ENCODE peak calls at places on chromosomes 2 and 18, in eight cellular contexts. Z is CD8-positive, alpha-beta T cell; P is WERI-Rb-1; C is Peyer's patch; M is tibial nerve; A is endothelial cell; S is B cell; D is type B pancreatic cell. R is an unnamed sample.

GRCh38 chr2:58039170-58039611 is 7.4 kb upstream of the VRK2 start:
- DNase-seq in Z (no peak), P (no peak), C (no peak), M (no peak), A (no peak), S (peak), D (no peak), R (peak)

GRCh38 chr18:3688682-3689081 is 238.7 kb downstream of the TGIF1 start:
- DNase-seq in Z (no peak), P (no peak), C (no peak), M (no peak), A (no peak), S (no peak), D (no peak), R (peak)

GRCh38 chr2:240465765-240466578 is 30.5 kb downstream of the GPC1 start:
- DNase-seq in Z (peak), P (no peak), C (peak), M (peak), A (peak), S (peak), D (peak), R (no peak)

GRCh38 chr18:58863539-58864145 is 1.0 kb upstream of the ZNF532 start:
- DNase-seq in Z (peak), P (peak), C (peak), M (no peak), A (peak), S (peak), D (peak), R (peak)

GRCh38 chr2:53575606-53576360 is 191.8 kb upstream of the CHAC2 start:
- DNase-seq in Z (no peak), P (peak), C (no peak), M (no peak), A (no peak), S (no peak), D (no peak), R (no peak)

GRCh38 chr2:158935617-158936016 is 32.8 kb upstream of the TANC1 start:
- DNase-seq in Z (no peak), P (no peak), C (no peak), M (no peak), A (no peak), S (no peak), D (no peak), R (no peak)

GRCh38 chr2:1162768-1163584 is 212.3 kb downstream of the SNTG2 start:
- DNase-seq in Z (peak), P (no peak), C (peak), M (no peak), A (peak), S (peak), D (no peak), R (peak)

GRCh38 chr18:47215554-47216138 is 35.8 kb downstream of the SKOR2 start:
- DNase-seq in Z (no peak), P (peak), C (no peak), M (no peak), A (peak), S (peak), D (no peak), R (peak)

GRCh38 chr2:38386377-38386776 is 9.3 kb upstream of the ATL2 start:
- DNase-seq in Z (no peak), P (no peak), C (no peak), M (no peak), A (no peak), S (no peak), D (no peak), R (no peak)

GRCh38 chr2:172927381-172928357 is 148.0 kb upstream of the MAP3K20 start:
- DNase-seq in Z (no peak), P (no peak), C (no peak), M (no peak), A (no peak), S (no peak), D (no peak), R (peak)

GRCh38 chr18:61882296-61883004 is 10.4 kb downstream of the RNF152 start:
- DNase-seq in Z (no peak), P (no peak), C (no peak), M (no peak), A (no peak), S (no peak), D (no peak), R (peak)

GRCh38 chr2:16522031-16522818 is 143.4 kb downstream of the CYRIA start:
- DNase-seq in Z (no peak), P (no peak), C (no peak), M (no peak), A (no peak), S (no peak), D (no peak), R (no peak)

GRCh38 chr18:50203801-50204604 is 9.1 kb upstream of the MYO5B start:
- DNase-seq in Z (no peak), P (peak), C (no peak), M (no peak), A (peak), S (peak), D (no peak), R (peak)

GRCh38 chr18:58967643-58968291 is 103.1 kb downstream of the ZNF532 start:
- DNase-seq in Z (no peak), P (no peak), C (no peak), M (no peak), A (no peak), S (no peak), D (no peak), R (peak)

GRCh38 chr2:127637725-127638252 is 8.2 kb upstream of the GPR17 start:
- DNase-seq in Z (no peak), P (peak), C (no peak), M (no peak), A (peak), S (peak), D (no peak), R (peak)

GRCh38 chr2:30910686-30911085 is 103.4 kb upstream of the CAPN13 start:
- DNase-seq in Z (no peak), P (no peak), C (no peak), M (no peak), A (no peak), S (no peak), D (no peak), R (no peak)

GRCh38 chr2:30911327-30911726 is 104.1 kb upstream of the CAPN13 start:
- DNase-seq in Z (no peak), P (no peak), C (no peak), M (no peak), A (no peak), S (no peak), D (no peak), R (no peak)

GRCh38 chr2:30912056-30912455 is 104.8 kb upstream of the CAPN13 start:
- DNase-seq in Z (no peak), P (no peak), C (no peak), M (no peak), A (no peak), S (no peak), D (no peak), R (no peak)

GRCh38 chr2:30914456-30914855 is 107.2 kb upstream of the CAPN13 start:
- DNase-seq in Z (no peak), P (no peak), C (no peak), M (no peak), A (no peak), S (no peak), D (no peak), R (no peak)

GRCh38 chr2:30915485-30915884 is 108.2 kb upstream of the CAPN13 start:
- DNase-seq in Z (no peak), P (peak), C (no peak), M (no peak), A (peak), S (no peak), D (no peak), R (no peak)
- TF ChIP-seq CTCF in Z (no peak), P (peak), C (no peak), M (no peak), A (peak), S (no peak), D (peak), R (peak)

DNA sequence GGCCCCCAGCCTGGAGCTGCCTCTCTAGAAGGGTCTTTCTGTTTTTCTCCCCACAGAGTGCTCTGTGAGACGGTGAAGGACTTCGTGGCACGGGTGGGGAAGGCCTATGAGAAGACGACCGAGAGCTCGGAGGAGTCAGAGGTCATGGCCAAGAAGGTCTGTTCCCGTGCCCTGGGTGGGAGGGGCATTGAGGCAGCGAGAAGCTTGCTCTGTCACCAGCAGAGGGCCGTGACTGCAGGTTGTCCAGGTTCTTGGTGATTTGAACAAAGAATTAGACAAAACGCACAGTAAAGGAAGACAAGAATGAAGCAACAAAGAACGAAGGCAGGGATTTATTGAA is 93.9 kb downstream of the DGKD start:
- DNase-seq in Z (no peak), P (peak), C (no peak), M (no peak), A (peak), S (no peak), D (no peak), R (no peak)
- TF ChIP-seq CTCF in Z (no peak), P (peak), C (peak), M (no peak), A (no peak), S (no peak), D (peak), R (no peak)

DNA sequence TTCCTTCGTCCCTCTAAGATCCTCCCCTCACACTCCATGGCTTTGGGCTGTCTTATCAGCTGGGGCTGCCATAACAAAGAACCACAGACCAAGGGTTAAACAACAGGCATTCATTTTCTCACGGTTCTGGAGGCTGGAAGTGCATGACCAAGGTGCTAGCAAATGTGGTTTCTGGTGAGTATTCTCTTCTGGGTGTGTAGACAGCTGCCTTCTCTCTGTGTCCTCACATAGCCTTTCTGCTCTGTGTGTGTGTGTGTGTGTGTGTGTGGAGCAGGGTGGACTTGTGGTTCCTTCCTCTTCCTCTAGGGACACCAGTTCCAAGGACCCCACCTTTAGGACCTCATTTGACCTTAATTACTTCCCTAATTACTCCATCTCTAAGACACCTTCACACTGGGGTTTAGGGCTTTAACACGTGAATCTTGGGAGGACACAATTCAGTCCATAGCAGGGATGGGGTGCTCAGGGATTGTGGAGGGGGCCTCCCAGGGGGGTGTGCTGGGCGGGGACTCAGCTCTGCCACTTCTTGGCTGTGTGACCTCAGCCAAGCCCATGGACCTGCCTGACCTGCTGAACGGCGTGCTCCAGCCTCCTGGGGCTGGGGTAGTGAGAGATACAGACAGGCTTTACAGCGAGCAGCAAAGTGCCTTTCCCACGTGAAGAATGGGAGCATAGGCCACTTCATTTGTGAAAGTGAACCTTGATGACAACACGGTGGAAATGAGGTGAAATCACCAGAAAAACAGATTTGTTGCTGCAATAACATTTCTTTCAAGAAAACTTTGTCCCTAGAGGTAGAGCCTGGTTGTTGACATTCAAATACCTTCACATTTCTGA is 38.1 kb downstream of the ACKR3 start:
- DNase-seq in Z (no peak), P (peak), C (no peak), M (no peak), A (no peak), S (peak), D (no peak), R (no peak)
- TF ChIP-seq CTCF in Z (no peak), P (peak), C (no peak), M (no peak), A (no peak), S (no peak), D (peak), R (peak)

GRCh38 chr18:6044773-6045172 is 149.5 kb upstream of the TMEM200C start:
- DNase-seq in Z (no peak), P (no peak), C (no peak), M (no peak), A (no peak), S (no peak), D (no peak), R (no peak)
- TF ChIP-seq CTCF in Z (no peak), P (peak), C (no peak), M (no peak), A (peak), S (no peak), D (peak), R (no peak)

GRCh38 chr2:210113636-210114235 is 57.5 kb downstream of the KANSL1L start:
- DNase-seq in Z (no peak), P (no peak), C (no peak), M (no peak), A (no peak), S (no peak), D (no peak), R (no peak)
- TF ChIP-seq CTCF in Z (no peak), P (no peak), C (no peak), M (no peak), A (no peak), S (no peak), D (no peak), R (no peak)

R was measured in foreskin fibroblast.